ENCODE peak calls at places on chromosomes 13 and 19, in five cellular contexts. One of them, this sample, is unnamed. For H3K4me1, the result is how much of the 10 kb centered on the place peaks cover.

GRCh38 chr13:30409911-30410704 is 12.2 kb upstream of the UBE2L5 start:
- DNase-seq in tibial artery: peak
- DNase-seq in body of pancreas: no peak
- DNase-seq in breast epithelium: no peak
- DNase-seq in cardiac muscle cell: peak
- DNase-seq in this sample: no peak

GRCh38 chr13:71148391-71148790 is 718.6 kb downstream of the DACH1 start:
- DNase-seq in tibial artery: no peak
- DNase-seq in body of pancreas: no peak
- DNase-seq in cardiac muscle cell: no peak
- DNase-seq in breast epithelium: no peak
- DNase-seq in this sample: no peak

GRCh38 chr19:37983916-37984315 is 76.9 kb downstream of the SIPA1L3 start:
- DNase-seq in body of pancreas: no peak
- DNase-seq in tibial artery: no peak
- DNase-seq in breast epithelium: no peak
- DNase-seq in cardiac muscle cell: no peak
- DNase-seq in this sample: no peak

GRCh38 chr13:40619479-40619814 is 47.0 kb downstream of the FOXO1 start:
- DNase-seq in body of pancreas: no peak
- DNase-seq in cardiac muscle cell: no peak
- DNase-seq in breast epithelium: no peak
- DNase-seq in tibial artery: no peak
- DNase-seq in this sample: no peak

GRCh38 chr13:70098669-70099068 is 9.0 kb upstream of the ATXN8OS start:
- DNase-seq in tibial artery: no peak
- DNase-seq in breast epithelium: no peak
- DNase-seq in cardiac muscle cell: no peak
- DNase-seq in body of pancreas: no peak
- DNase-seq in this sample: no peak

GRCh38 chr13:27650312-27650711 is 28.6 kb downstream of the POLR1D start:
- DNase-seq in breast epithelium: no peak
- DNase-seq in tibial artery: no peak
- DNase-seq in body of pancreas: no peak
- DNase-seq in cardiac muscle cell: no peak
- DNase-seq in this sample: no peak

GRCh38 chr13:73274147-73274546 is 215.3 kb downstream of the KLF5 start:
- DNase-seq in body of pancreas: no peak
- DNase-seq in tibial artery: no peak
- DNase-seq in cardiac muscle cell: no peak
- DNase-seq in breast epithelium: no peak
- DNase-seq in this sample: no peak

GRCh38 chr19:45571457-45572220 is 13.0 kb downstream of the OPA3 start:
- DNase-seq in breast epithelium: no peak
- DNase-seq in cardiac muscle cell: no peak
- DNase-seq in body of pancreas: no peak
- DNase-seq in tibial artery: no peak
- DNase-seq in this sample: no peak

GRCh38 chr19:52464798-52465470 is 11.6 kb downstream of the ZNF578 start:
- DNase-seq in cardiac muscle cell: no peak
- DNase-seq in tibial artery: no peak
- DNase-seq in breast epithelium: no peak
- DNase-seq in body of pancreas: no peak
- DNase-seq in this sample: no peak

GRCh38 chr19:14505488-14506239 is 9.7 kb upstream of the GIPC1 start:
- DNase-seq in cardiac muscle cell: peak
- DNase-seq in body of pancreas: peak
- DNase-seq in tibial artery: no peak
- DNase-seq in breast epithelium: peak
- DNase-seq in this sample: no peak

GRCh38 chr19:37988758-37989635 is 82.0 kb downstream of the SIPA1L3 start:
- DNase-seq in tibial artery: no peak
- DNase-seq in body of pancreas: no peak
- DNase-seq in cardiac muscle cell: no peak
- DNase-seq in breast epithelium: no peak
- DNase-seq in this sample: no peak

GRCh38 chr19:54804571-54804970 is 1.2 kb downstream of the KIR2DL4 start:
- DNase-seq in tibial artery: no peak
- DNase-seq in body of pancreas: no peak
- DNase-seq in breast epithelium: no peak
- DNase-seq in cardiac muscle cell: no peak
- DNase-seq in this sample: no peak

GRCh38 chr13:26440111-26440510 is 117.4 kb upstream of the WASF3 start:
- DNase-seq in cardiac muscle cell: no peak
- DNase-seq in body of pancreas: no peak
- DNase-seq in breast epithelium: no peak
- DNase-seq in tibial artery: no peak
- DNase-seq in this sample: no peak

GRCh38 chr13:28492527-28493367 is 2.2 kb downstream of the FLT1 start:
- DNase-seq in cardiac muscle cell: no peak
- DNase-seq in tibial artery: no peak
- DNase-seq in body of pancreas: no peak
- DNase-seq in breast epithelium: no peak
- DNase-seq in this sample: no peak

GRCh38 chr13:50224534-50224933 is 209.3 kb downstream of the KCNRG start:
- DNase-seq in tibial artery: no peak
- DNase-seq in body of pancreas: no peak
- DNase-seq in breast epithelium: no peak
- DNase-seq in cardiac muscle cell: peak
- DNase-seq in this sample: no peak

GRCh38 chr19:55208880-55209429 is 346 bp downstream of the PTPRH start:
- DNase-seq in breast epithelium: no peak
- DNase-seq in body of pancreas: no peak
- DNase-seq in tibial artery: no peak
- DNase-seq in cardiac muscle cell: no peak
- DNase-seq in this sample: no peak

GRCh38 chr19:27843861-27844260 is 1369.1 kb downstream of the UQCRFS1 start:
- DNase-seq in breast epithelium: no peak
- DNase-seq in body of pancreas: no peak
- DNase-seq in tibial artery: no peak
- DNase-seq in cardiac muscle cell: no peak
- DNase-seq in this sample: no peak

GRCh38 chr19:19410553-19411550 is 5.4 kb downstream of the GATAD2A start:
- DNase-seq in breast epithelium: no peak
- DNase-seq in cardiac muscle cell: no peak
- DNase-seq in tibial artery: no peak
- DNase-seq in body of pancreas: no peak
- DNase-seq in this sample: no peak

GRCh38 chr13:45879666-45880065 is 28.1 kb upstream of the SIAH3 start:
- DNase-seq in tibial artery: no peak
- DNase-seq in breast epithelium: peak
- DNase-seq in body of pancreas: peak
- DNase-seq in cardiac muscle cell: no peak
- DNase-seq in this sample: no peak

GRCh38 chr19:37716140-37716539 is 3.4 kb downstream of the ZNF607 start:
- DNase-seq in breast epithelium: no peak
- DNase-seq in cardiac muscle cell: no peak
- DNase-seq in tibial artery: no peak
- DNase-seq in body of pancreas: no peak
- DNase-seq in this sample: no peak

GRCh38 chr19:31296741-31297390 is 52.4 kb downstream of the TSHZ3 start:
- DNase-seq in tibial artery: no peak
- DNase-seq in body of pancreas: no peak
- DNase-seq in breast epithelium: no peak
- DNase-seq in cardiac muscle cell: no peak
- DNase-seq in this sample: no peak

GRCh38 chr19:52689804-52690394 is 44.9 kb downstream of the ZNF611 start:
- DNase-seq in cardiac muscle cell: peak
- DNase-seq in tibial artery: peak
- DNase-seq in breast epithelium: peak
- DNase-seq in body of pancreas: peak
- DNase-seq in this sample: peak

GRCh38 chr13:67867206-67867605 is 637.1 kb upstream of the PCDH9 start:
- DNase-seq in cardiac muscle cell: no peak
- DNase-seq in body of pancreas: no peak
- DNase-seq in breast epithelium: no peak
- DNase-seq in tibial artery: no peak
- DNase-seq in this sample: no peak

GRCh38 chr19:19599190-19599535 is 19.3 kb downstream of the PBX4 start:
- DNase-seq in breast epithelium: no peak
- DNase-seq in body of pancreas: no peak
- DNase-seq in tibial artery: no peak
- DNase-seq in cardiac muscle cell: no peak
- DNase-seq in this sample: no peak

GRCh38 chr13:43368003-43368402 is 344.6 kb downstream of the DNAJC15 start:
- DNase-seq in breast epithelium: no peak
- DNase-seq in cardiac muscle cell: no peak
- DNase-seq in body of pancreas: no peak
- DNase-seq in tibial artery: no peak
- DNase-seq in this sample: no peak

GRCh38 chr13:108060111-108060510 is 155.2 kb downstream of the LIG4 start:
- DNase-seq in cardiac muscle cell: no peak
- DNase-seq in tibial artery: no peak
- DNase-seq in breast epithelium: no peak
- DNase-seq in body of pancreas: no peak
- DNase-seq in this sample: no peak

GRCh38 chr13:66803759-66804456 is 426.2 kb downstream of the PCDH9 start:
- DNase-seq in body of pancreas: no peak
- DNase-seq in tibial artery: no peak
- DNase-seq in breast epithelium: no peak
- DNase-seq in cardiac muscle cell: no peak
- DNase-seq in this sample: no peak

GRCh38 chr19:52138614-52139290 is 986 bp downstream of the ZNF616 start:
- DNase-seq in breast epithelium: no peak
- DNase-seq in body of pancreas: peak
- DNase-seq in cardiac muscle cell: peak
- DNase-seq in tibial artery: peak
- DNase-seq in this sample: peak

GRCh38 chr13:73835138-73835721 is 299.0 kb downstream of the KLF12 start:
- DNase-seq in body of pancreas: no peak
- DNase-seq in tibial artery: no peak
- DNase-seq in cardiac muscle cell: peak
- DNase-seq in breast epithelium: no peak
- DNase-seq in this sample: no peak

GRCh38 chr13:46905249-46905648 is 8.4 kb upstream of the HTR2A start:
- DNase-seq in body of pancreas: no peak
- DNase-seq in cardiac muscle cell: peak
- DNase-seq in tibial artery: no peak
- DNase-seq in breast epithelium: no peak
- DNase-seq in this sample: no peak

GRCh38 chr13:109857803-109858202 is 71.4 kb upstream of the IRS2 start:
- DNase-seq in tibial artery: no peak
- DNase-seq in breast epithelium: no peak
- DNase-seq in body of pancreas: no peak
- DNase-seq in cardiac muscle cell: no peak
- DNase-seq in this sample: no peak

GRCh38 chr13:49220035-49220855 is at the start of gene MLNR:
- DNase-seq in breast epithelium: no peak
- DNase-seq in body of pancreas: peak
- DNase-seq in cardiac muscle cell: peak
- DNase-seq in tibial artery: no peak
- DNase-seq in this sample: no peak

GRCh38 chr19:41887711-41888382 is 4.9 kb downstream of the ARHGEF1 start:
- DNase-seq in tibial artery: no peak
- DNase-seq in cardiac muscle cell: peak
- DNase-seq in body of pancreas: peak
- DNase-seq in breast epithelium: no peak
- DNase-seq in this sample: no peak

GRCh38 chr19:47723573-47723923 is 10.3 kb downstream of the EHD2 start:
- DNase-seq in body of pancreas: peak
- DNase-seq in breast epithelium: no peak
- DNase-seq in cardiac muscle cell: peak
- DNase-seq in tibial artery: peak
- DNase-seq in this sample: no peak
- H3K4me1 ChIP-seq in body of pancreas: under half
- H3K4me1 ChIP-seq in breast epithelium: under half
- H3K4me1 ChIP-seq in cardiac muscle cell: under half
- H3K4me1 ChIP-seq in tibial artery: half or more
- H3K4me1 ChIP-seq in this sample: under half

GRCh38 chr13:82477436-82477835 is 1404.8 kb downstream of the SLITRK1 start:
- DNase-seq in breast epithelium: no peak
- DNase-seq in tibial artery: no peak
- DNase-seq in cardiac muscle cell: no peak
- DNase-seq in body of pancreas: no peak
- DNase-seq in this sample: no peak

GRCh38 chr13:82480415-82480814 is 1401.9 kb downstream of the SLITRK1 start:
- DNase-seq in breast epithelium: no peak
- DNase-seq in body of pancreas: no peak
- DNase-seq in tibial artery: no peak
- DNase-seq in cardiac muscle cell: no peak
- DNase-seq in this sample: no peak
- TF ChIP-seq CTCF in breast epithelium: no peak
- TF ChIP-seq CTCF in body of pancreas: no peak
- TF ChIP-seq CTCF in tibial artery: no peak
- TF ChIP-seq CTCF in cardiac muscle cell: no peak
- TF ChIP-seq CTCF in this sample: no peak

GRCh38 chr19:869245-870177 is 10.0 kb downstream of the CFD start:
- DNase-seq in cardiac muscle cell: peak
- DNase-seq in tibial artery: peak
- DNase-seq in body of pancreas: peak
- DNase-seq in breast epithelium: no peak
- DNase-seq in this sample: peak
- H3K27ac ChIP-seq in cardiac muscle cell: no peak
- H3K27ac ChIP-seq in tibial artery: peak
- H3K27ac ChIP-seq in body of pancreas: no peak
- H3K27ac ChIP-seq in breast epithelium: peak
- H3K27ac ChIP-seq in this sample: peak

DNA sequence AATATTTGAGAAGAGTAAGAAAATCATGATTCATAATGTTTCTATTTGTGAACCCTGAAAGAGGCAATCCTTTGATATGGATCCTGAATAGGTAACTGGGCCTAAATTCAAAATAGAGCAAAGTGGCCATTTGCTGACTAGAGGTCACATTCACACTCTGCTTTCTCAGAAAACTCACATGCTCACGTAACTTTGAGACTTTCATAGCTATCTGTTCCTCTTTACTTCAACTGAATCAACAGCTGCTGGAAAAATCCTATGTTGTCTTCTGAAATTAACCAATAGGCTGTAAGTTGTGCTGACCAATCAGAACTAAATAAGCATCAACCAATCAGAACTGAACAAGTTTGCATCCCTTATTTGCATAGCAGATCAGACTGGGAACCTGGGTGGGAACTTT is 24.0 kb upstream of the TBC1D4 start:
- DNase-seq in cardiac muscle cell: no peak
- DNase-seq in tibial artery: no peak
- DNase-seq in breast epithelium: no peak
- DNase-seq in body of pancreas: no peak
- DNase-seq in this sample: no peak
- H3K4me1 ChIP-seq in cardiac muscle cell: under half
- H3K4me1 ChIP-seq in tibial artery: under half
- H3K4me1 ChIP-seq in breast epithelium: under half
- H3K4me1 ChIP-seq in body of pancreas: under half
- H3K4me1 ChIP-seq in this sample: under half

GRCh38 chr13:33606692-33607091 is 211.3 kb upstream of the RFC3 start:
- DNase-seq in breast epithelium: no peak
- DNase-seq in tibial artery: no peak
- DNase-seq in cardiac muscle cell: peak
- DNase-seq in body of pancreas: no peak
- DNase-seq in this sample: no peak
- TF ChIP-seq CTCF in breast epithelium: no peak
- TF ChIP-seq CTCF in tibial artery: no peak
- TF ChIP-seq CTCF in cardiac muscle cell: peak
- TF ChIP-seq CTCF in body of pancreas: no peak
- TF ChIP-seq CTCF in this sample: no peak

GRCh38 chr19:49205114-49205513 is 47.5 kb downstream of the TRPM4 start:
- DNase-seq in breast epithelium: no peak
- DNase-seq in tibial artery: no peak
- DNase-seq in body of pancreas: no peak
- DNase-seq in cardiac muscle cell: no peak
- DNase-seq in this sample: no peak
- H3K27ac ChIP-seq in breast epithelium: no peak
- H3K27ac ChIP-seq in tibial artery: no peak
- H3K27ac ChIP-seq in body of pancreas: no peak
- H3K27ac ChIP-seq in cardiac muscle cell: no peak
- H3K27ac ChIP-seq in this sample: no peak

This sample was measured in tibial nerve.